ENCODE peak calls at places on chromosome 17, in four cellular contexts. B is pancreas, C is skeletal muscle cell, S is cardiac septum. D is an unnamed sample.

GRCh38 chr17:43832976-43833829 is at the start of gene MPP3:
- DNase-seq in B (peak), C (peak), S (no peak), D (peak)

GRCh38 chr17:78383725-78384471 is 5.4 kb downstream of the PGS1 start:
- DNase-seq in B (no peak), C (peak), S (peak), D (no peak)

GRCh38 chr17:9291912-9292562 is 270.7 kb downstream of the NTN1 start:
- DNase-seq in B (peak), C (no peak), S (no peak), D (peak)

GRCh38 chr17:17685775-17686291 is 4.6 kb downstream of the RAI1 start:
- DNase-seq in B (peak), C (no peak), S (no peak), D (peak)

GRCh38 chr17:58329808-58330543 is 1.4 kb upstream of the TSPOAP1 start:
- DNase-seq in B (no peak), C (no peak), S (no peak), D (no peak)

GRCh38 chr17:71764507-71764906 is 356.3 kb upstream of the SOX9 start:
- DNase-seq in B (peak), C (no peak), S (no peak), D (peak)

GRCh38 chr17:57363998-57364645 is 107.8 kb downstream of the MSI2 start:
- DNase-seq in B (no peak), C (no peak), S (no peak), D (no peak)

GRCh38 chr17:63399316-63399715 is 46.8 kb downstream of the CYB561 start:
- DNase-seq in B (no peak), C (no peak), S (no peak), D (no peak)

GRCh38 chr17:49901460-49902331 is 53.8 kb upstream of the TAC4 start:
- DNase-seq in B (peak), C (no peak), S (no peak), D (no peak)

GRCh38 chr17:81545160-81545949 is 6.8 kb downstream of the FAAP100 start:
- DNase-seq in B (peak), C (no peak), S (no peak), D (no peak)

GRCh38 chr17:7834554-7834890 is 505 bp downstream of the KDM6B start:
- DNase-seq in B (peak), C (no peak), S (peak), D (no peak)

GRCh38 chr17:74893936-74894671 is 671 bp upstream of the FADS6 start:
- DNase-seq in B (no peak), C (no peak), S (no peak), D (no peak)

GRCh38 chr17:83145358-83145738 is 65.9 kb downstream of the METRNL start:
- DNase-seq in B (no peak), C (no peak), S (peak), D (no peak)

GRCh38 chr17:32723310-32723955 is 153.5 kb downstream of the MYO1D start:
- DNase-seq in B (no peak), C (no peak), S (no peak), D (peak)

GRCh38 chr17:75652934-75653549 is 13.9 kb downstream of the RECQL5 start:
- DNase-seq in B (no peak), C (no peak), S (no peak), D (no peak)

GRCh38 chr17:27986805-27987684 is 55.4 kb upstream of the NLK start:
- DNase-seq in B (no peak), C (no peak), S (no peak), D (no peak)

GRCh38 chr17:43784628-43785101 is 4.4 kb downstream of the CFAP97D1 start:
- DNase-seq in B (no peak), C (peak), S (no peak), D (no peak)

GRCh38 chr17:77498056-77498785 is 357.5 kb downstream of the SEC14L1 start:
- DNase-seq in B (peak), C (no peak), S (peak), D (no peak)

GRCh38 chr17:79231766-79232287 is 157.2 kb downstream of the ENGASE start:
- DNase-seq in B (no peak), C (no peak), S (no peak), D (no peak)

GRCh38 chr17:21169496-21169895 is 42.7 kb downstream of the DHRS7B start:
- DNase-seq in B (no peak), C (no peak), S (no peak), D (no peak)

GRCh38 chr17:79519152-79519523 is 91.7 kb downstream of the RBFOX3 start:
- DNase-seq in B (no peak), C (no peak), S (no peak), D (no peak)

GRCh38 chr17:44210342-44211192 is 8.9 kb downstream of the UBTF start:
- DNase-seq in B (peak), C (peak), S (peak), D (no peak)

GRCh38 chr17:29883497-29883896 is 46.5 kb downstream of the SSH2 start:
- DNase-seq in B (no peak), C (no peak), S (no peak), D (no peak)

GRCh38 chr17:27518750-27519521 is 62.7 kb downstream of the KSR1 start:
- DNase-seq in B (no peak), C (no peak), S (no peak), D (no peak)

GRCh38 chr17:68295086-68295485 is 3.8 kb downstream of the ARSG start:
- DNase-seq in B (no peak), C (no peak), S (no peak), D (no peak)

GRCh38 chr17:42670199-42670924 is 6.4 kb downstream of the PLEKHH3 start:
- DNase-seq in B (peak), C (no peak), S (no peak), D (no peak)

GRCh38 chr17:29723283-29724047 is 100.8 kb upstream of the CORO6 start:
- DNase-seq in B (no peak), C (no peak), S (no peak), D (no peak)

GRCh38 chr17:70394833-70395232 is 225.5 kb downstream of the KCNJ2 start:
- DNase-seq in B (no peak), C (no peak), S (no peak), D (no peak)

GRCh38 chr17:60600490-60601431 is 768 bp downstream of the PPM1D start:
- DNase-seq in B (peak), C (peak), S (peak), D (peak)

GRCh38 chr17:44599298-44600175 is 42.3 kb downstream of the FZD2 start:
- DNase-seq in B (peak), C (peak), S (no peak), D (peak)

D was measured in H4.